ENCODE peak calls at places on chromosomes 5 and 9, in eight cellular contexts. L, X, H, M, F, R, T and Q are unnamed samples.

GRCh38 chr9:29456940-29457339 is 1883.7 kb upstream of the C9orf72 start:
- DNase-seq in L (no peak), M (no peak), H (no peak), F (no peak), T (peak; percentile 5), X (no peak), R (no peak), Q (peak; percentile 42)

GRCh38 chr5:7856855-7857254 is 5.9 kb upstream of the CFAP90 start:
- DNase-seq in T (peak; percentile 47), H (peak; percentile 28), M (no peak), L (no peak), R (peak; percentile 10), X (peak; percentile 21), F (peak; percentile 29), Q (no peak)

GRCh38 chr5:173327948-173328895 is at the start of gene STC2:
- DNase-seq in R (peak; percentile 26), F (peak; percentile 88), L (peak; percentile 95), T (peak; percentile 91), M (no peak), H (peak; percentile 94), X (peak; percentile 77), Q (peak; percentile 64)

GRCh38 chr5:148991606-148992005 is 71.3 kb downstream of the SH3TC2 start:
- DNase-seq in F (no peak), X (no peak), T (no peak), H (peak; percentile 50), R (no peak), M (no peak), L (no peak), Q (no peak)

GRCh38 chr5:25414746-25415145 is 770.0 kb upstream of the CDH10 start:
- DNase-seq in X (no peak), M (no peak), F (no peak), T (no peak), L (no peak), H (no peak), R (no peak), Q (peak; percentile 50)

GRCh38 chr5:96655506-96655905 is 6.7 kb upstream of the CAST start:
- DNase-seq in R (no peak), X (no peak), F (no peak), M (no peak), H (peak; percentile 42), L (no peak), T (peak; percentile 68), Q (no peak)

GRCh38 chr5:91158011-91158410 is 225.1 kb downstream of the ARRDC3 start:
- DNase-seq in H (no peak), M (no peak), L (no peak), R (no peak), T (no peak), F (no peak), X (no peak), Q (no peak)

GRCh38 chr5:135376961-135377621 is 21.9 kb downstream of the MACROH2A1 start:
- DNase-seq in M (no peak), L (no peak), T (no peak), F (no peak), X (no peak), R (no peak), H (no peak), Q (no peak)

GRCh38 chr5:57735754-57736153 is 253.1 kb upstream of the ACTBL2 start:
- DNase-seq in M (no peak), F (no peak), R (no peak), T (peak; percentile 91), H (peak; percentile 96), L (no peak), X (no peak), Q (peak; percentile 95)

GRCh38 chr5:74762599-74762998 is 4.3 kb downstream of the GFM2 start:
- DNase-seq in X (no peak), T (peak; percentile 37), F (no peak), M (no peak), H (peak; percentile 83), R (no peak), L (no peak), Q (peak; percentile 76)

GRCh38 chr9:88524911-88525310 is 10.1 kb upstream of the NXNL2 start:
- DNase-seq in L (no peak), T (no peak), R (no peak), H (no peak), X (no peak), F (no peak), M (no peak), Q (no peak)

GRCh38 chr5:109529520-109529919 is 119.7 kb upstream of the PJA2 start:
- DNase-seq in M (no peak), T (peak; percentile 66), F (no peak), H (peak; percentile 36), X (no peak), L (no peak), R (no peak), Q (peak; percentile 50)

GRCh38 chr5:103923616-103924168 is 361.1 kb upstream of the NUDT12 start:
- DNase-seq in H (no peak), F (no peak), M (no peak), R (no peak), T (no peak), L (no peak), X (no peak), Q (no peak)

GRCh38 chr5:14471557-14471956 is 110.0 kb upstream of the OTULINL start:
- DNase-seq in H (peak; percentile 37), R (no peak), T (peak; percentile 39), M (no peak), X (no peak), F (no peak), L (no peak), Q (no peak)

GRCh38 chr5:14472986-14473567 is 108.5 kb upstream of the OTULINL start:
- DNase-seq in F (no peak), L (no peak), T (no peak), X (no peak), H (no peak), R (no peak), M (no peak), Q (no peak)

GRCh38 chr5:14476791-14477435 is 104.7 kb upstream of the OTULINL start:
- DNase-seq in M (no peak), X (no peak), L (no peak), T (peak; percentile 50), H (peak; percentile 90), R (no peak), F (no peak), Q (peak; percentile 67)

GRCh38 chr5:14479143-14479701 is 102.4 kb upstream of the OTULINL start:
- DNase-seq in H (no peak), L (no peak), F (no peak), X (no peak), T (no peak), R (no peak), M (no peak), Q (no peak)

DNA sequence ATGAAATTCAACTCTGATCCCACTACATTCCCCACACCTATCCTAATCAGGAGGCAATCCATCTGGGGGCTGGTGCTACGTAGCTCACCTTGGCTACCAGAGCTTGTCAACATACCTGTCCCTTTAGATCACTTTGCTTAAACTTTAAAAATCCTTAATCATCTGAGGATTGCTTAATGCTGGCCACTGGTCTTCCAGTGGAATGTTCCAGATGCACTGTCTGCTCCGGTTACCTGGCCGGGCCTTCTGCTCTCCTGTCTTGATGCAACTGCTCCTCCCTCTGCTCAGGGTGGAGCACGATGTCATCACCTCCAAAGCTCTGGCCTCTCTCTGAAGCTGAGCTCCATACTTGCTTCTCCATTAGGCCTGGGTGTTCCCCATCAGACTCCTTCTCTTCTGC is 106.6 kb upstream of the OTULINL start:
- DNase-seq in F (no peak), M (no peak), X (no peak), L (no peak), T (no peak), H (no peak), R (no peak), Q (no peak)
- H3K36me3 ChIP-seq in F (peaks cover 2% of the 10 kb centered on the region), M (no peaks in the 10 kb centered on the region), X (no peaks in the 10 kb centered on the region), L (peaks cover 5% of the 10 kb centered on the region), T (peaks cover 31% of the 10 kb centered on the region), H (peaks cover 68% of the 10 kb centered on the region), R (no peaks in the 10 kb centered on the region), Q (peaks cover 90% of the 10 kb centered on the region)

GRCh38 chr9:137215196-137215986 is 6.6 kb downstream of the RNF208 start:
- DNase-seq in H (no peak), L (no peak), F (no peak), T (no peak), R (no peak), M (no peak), X (no peak), Q (no peak)

GRCh38 chr9:137216188-137216965 is 5.7 kb downstream of the RNF208 start:
- DNase-seq in M (no peak), L (no peak), X (peak; percentile 87), R (no peak), T (no peak), F (no peak), H (no peak), Q (no peak)

GRCh38 chr9:137218212-137218753 is 3.8 kb downstream of the RNF208 start:
- DNase-seq in L (no peak), F (no peak), X (no peak), H (no peak), R (no peak), T (no peak), M (no peak), Q (no peak)

GRCh38 chr9:137218754-137219271 is 3.2 kb downstream of the RNF208 start:
- DNase-seq in T (no peak), M (peak; percentile 77), L (no peak), H (peak; percentile 34), F (no peak), X (peak; percentile 71), R (peak; percentile 62), Q (peak; percentile 18)

DNA sequence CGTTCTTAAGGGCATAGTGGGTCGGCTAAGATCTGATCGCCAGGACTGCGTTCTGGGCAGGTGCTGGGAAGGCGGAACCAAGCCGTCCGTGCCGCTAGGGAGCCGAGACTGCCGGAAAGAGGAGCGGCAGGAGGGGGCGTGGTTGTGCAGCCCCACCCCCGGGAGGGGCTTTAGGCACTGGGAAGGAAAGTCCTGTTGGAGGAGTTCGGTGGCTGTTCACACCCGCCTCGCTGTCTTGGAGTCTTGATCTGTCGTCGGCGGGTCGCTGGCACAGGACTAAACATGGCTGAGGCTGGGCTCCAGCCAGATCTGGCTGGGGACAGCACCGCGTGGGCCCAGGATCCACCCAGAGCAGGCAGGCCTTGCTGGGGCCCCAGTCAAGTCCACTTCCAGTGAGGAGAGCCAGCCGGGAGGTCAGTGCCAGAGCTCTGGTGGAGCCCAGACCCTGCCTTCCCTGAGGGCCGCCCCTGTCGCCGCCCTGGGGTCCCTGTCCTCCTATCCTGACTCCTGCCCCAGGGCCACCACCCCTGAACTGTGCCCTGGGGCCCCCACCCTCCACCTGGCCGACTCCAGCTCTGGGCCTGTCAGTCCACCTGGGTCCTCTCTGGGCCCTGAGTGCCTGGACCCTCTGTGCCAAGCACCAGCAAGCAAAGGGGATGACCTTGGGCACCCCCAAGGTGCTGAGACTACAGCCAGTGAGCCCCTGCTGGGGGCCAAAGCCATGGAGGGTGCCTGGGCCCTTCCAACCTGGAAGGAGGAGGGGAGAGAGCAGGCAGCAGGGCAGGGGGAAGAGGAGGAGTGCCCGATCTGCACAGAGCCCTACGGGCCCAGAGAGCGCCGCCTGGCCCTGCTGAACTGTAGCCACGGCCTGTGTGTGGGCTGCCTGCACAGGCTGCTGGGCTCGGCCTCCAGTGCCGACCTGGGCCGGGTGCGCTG is 4.5 kb downstream of the RNF208 start:
- DNase-seq in F (no peak), X (peak; percentile 91), H (no peak), M (peak; percentile 94), R (peak; percentile 93), T (no peak), L (peak; percentile 86), Q (no peak)
- H3K36me3 ChIP-seq in F (peaks cover 11% of the 10 kb centered on the region), X (no peaks in the 10 kb centered on the region), H (peaks cover 16% of the 10 kb centered on the region), M (no peaks in the 10 kb centered on the region), R (no peaks in the 10 kb centered on the region), T (peaks cover 18% of the 10 kb centered on the region), L (no peaks in the 10 kb centered on the region), Q (no peaks in the 10 kb centered on the region)

GRCh38 chr9:131226226-131226625 is 50.1 kb downstream of the FAM78A start:
- DNase-seq in M (no peak), L (no peak), X (no peak), F (no peak), T (no peak), R (no peak), H (no peak), Q (no peak)
- H3K36me3 ChIP-seq in M (no peaks in the 10 kb centered on the region), L (no peaks in the 10 kb centered on the region), X (no peaks in the 10 kb centered on the region), F (no peaks in the 10 kb centered on the region), T (peaks cover 5% of the 10 kb centered on the region), R (no peaks in the 10 kb centered on the region), H (peaks cover 8% of the 10 kb centered on the region), Q (peaks cover 4% of the 10 kb centered on the region)

GRCh38 chr9:18785604-18786003 is 247.4 kb downstream of the SAXO1 start:
- DNase-seq in M (no peak), L (no peak), F (no peak), X (no peak), R (no peak), T (no peak), H (no peak), Q (no peak)
- H3K36me3 ChIP-seq in M (no peaks in the 10 kb centered on the region), L (no peaks in the 10 kb centered on the region), F (no peaks in the 10 kb centered on the region), X (no peaks in the 10 kb centered on the region), R (no peaks in the 10 kb centered on the region), T (no peaks in the 10 kb centered on the region), H (no peaks in the 10 kb centered on the region), Q (peaks cover 5% of the 10 kb centered on the region)